ENCODE peak calls at places on chromosomes 4 and X, in nine cellular contexts. F is skeletal muscle cell; K is stomach; W is HFF-Myc; E is BE2C; H is ascending aorta; G is CD8-positive, alpha-beta memory T cell; O is suprapubic skin; I is epithelial cell of esophagus. J is an unnamed sample.

GRCh38 chr4:90442619-90443018 is 315.4 kb downstream of the CCSER1 start:
- DNase-seq in F (no peak), K (no peak), W (no peak), E (no peak), H (no peak), G (no peak), O (no peak), I (no peak), J (no peak)

GRCh38 chr4:14110407-14110806 is 482.9 kb upstream of the BOD1L1 start:
- DNase-seq in F (peak), K (no peak), W (no peak), E (no peak), H (no peak), G (no peak), O (no peak), I (peak), J (no peak)

GRCh38 chrX:38837389-38837788 is 36.1 kb downstream of the MID1IP1 start:
- DNase-seq in F (no peak), K (no peak), W (no peak), E (no peak), H (no peak), G (no peak), O (no peak), I (no peak), J (no peak)

GRCh38 chrX:8868070-8868795 is 67.0 kb upstream of the FAM9A start:
- DNase-seq in F (peak), K (no peak), W (peak), E (no peak), H (no peak), G (no peak), O (no peak), I (peak), J (no peak)

GRCh38 chr4:188986271-188986689 is 847.0 kb downstream of the TRIML1 start:
- DNase-seq in F (peak), K (no peak), W (peak), E (no peak), H (no peak), G (no peak), O (no peak), I (peak), J (no peak)

GRCh38 chrX:3962511-3963350 is 249.3 kb upstream of the PRKX start:
- DNase-seq in F (no peak), K (no peak), W (no peak), E (no peak), H (no peak), G (no peak), O (no peak), I (peak), J (no peak)

GRCh38 chr4:102321260-102321991 is 23.9 kb downstream of the SLC39A8 start:
- DNase-seq in F (no peak), K (no peak), W (no peak), E (no peak), H (no peak), G (no peak), O (no peak), I (no peak), J (no peak)

GRCh38 chrX:114344756-114345155 is 239.1 kb upstream of the HTR2C start:
- DNase-seq in F (peak), K (no peak), W (no peak), E (no peak), H (no peak), G (no peak), O (no peak), I (peak), J (no peak)

GRCh38 chr4:169345207-169345788 is 74.5 kb upstream of the SH3RF1 start:
- DNase-seq in F (peak), K (no peak), W (peak), E (no peak), H (no peak), G (no peak), O (no peak), I (peak), J (no peak)

GRCh38 chrX:9291666-9292065 is 173.2 kb upstream of the TBL1X start:
- DNase-seq in F (no peak), K (no peak), W (no peak), E (no peak), H (no peak), G (no peak), O (no peak), I (no peak), J (no peak)

GRCh38 chrX:20231598-20231997 is 35.1 kb downstream of the RPS6KA3 start:
- DNase-seq in F (no peak), K (no peak), W (no peak), E (no peak), H (no peak), G (no peak), O (no peak), I (no peak), J (no peak)

GRCh38 chrX:134670241-134670811 is 12.1 kb upstream of the PLAC1 start:
- DNase-seq in F (no peak), K (peak), W (peak), E (no peak), H (no peak), G (no peak), O (no peak), I (peak), J (no peak)

GRCh38 chr4:155900402-155900801 is 3.1 kb upstream of the TDO2 start:
- DNase-seq in F (peak), K (no peak), W (no peak), E (no peak), H (no peak), G (no peak), O (no peak), I (peak), J (no peak)

GRCh38 chr4:174256277-174256713 is 27.2 kb downstream of the FBXO8 start:
- DNase-seq in F (no peak), K (no peak), W (no peak), E (no peak), H (no peak), G (no peak), O (no peak), I (peak), J (no peak)

GRCh38 chr4:54913751-54914526 is 211.5 kb downstream of the KDR start:
- DNase-seq in F (no peak), K (no peak), W (no peak), E (no peak), H (no peak), G (no peak), O (no peak), I (no peak), J (no peak)

GRCh38 chr4:139736661-139737060 is 71.0 kb downstream of the MGST2 start:
- DNase-seq in F (no peak), K (no peak), W (no peak), E (no peak), H (no peak), G (no peak), O (no peak), I (no peak), J (no peak)

GRCh38 chr4:110294165-110294564 is 95.8 kb upstream of the ELOVL6 start:
- DNase-seq in F (no peak), K (no peak), W (no peak), E (no peak), H (no peak), G (no peak), O (no peak), I (no peak), J (no peak)

GRCh38 chrX:28590394-28590793 is 3.1 kb downstream of the IL1RAPL1 start:
- DNase-seq in F (no peak), K (no peak), W (no peak), E (no peak), H (no peak), G (no peak), O (no peak), I (no peak), J (no peak)

GRCh38 chr4:166073783-166074182 is 200.7 kb downstream of the TLL1 start:
- DNase-seq in F (no peak), K (no peak), W (no peak), E (no peak), H (no peak), G (no peak), O (no peak), I (no peak), J (no peak)

GRCh38 chr4:170259631-170260153 is 169.9 kb upstream of the AADAT start:
- DNase-seq in F (peak), K (peak), W (peak), E (peak), H (no peak), G (no peak), O (peak), I (peak), J (peak)

GRCh38 chr4:68498413-68499007 is 51.2 kb downstream of the TMPRSS11E start:
- DNase-seq in F (peak), K (peak), W (peak), E (peak), H (no peak), G (peak), O (no peak), I (peak), J (peak)

GRCh38 chr4:174394915-174395314 is 111.2 kb downstream of the CEP44 start:
- DNase-seq in F (peak), K (no peak), W (peak), E (no peak), H (no peak), G (no peak), O (no peak), I (peak), J (no peak)

GRCh38 chrX:118240359-118240758 is 105.5 kb upstream of the WDR44 start:
- DNase-seq in F (peak), K (no peak), W (no peak), E (no peak), H (no peak), G (no peak), O (no peak), I (no peak), J (no peak)

GRCh38 chrX:38206036-38206435 is 14.6 kb downstream of the SRPX start:
- DNase-seq in F (no peak), K (no peak), W (no peak), E (no peak), H (no peak), G (no peak), O (no peak), I (no peak), J (no peak)

GRCh38 chr4:98816816-98817215 is 112.1 kb downstream of the EIF4E start:
- DNase-seq in F (no peak), K (no peak), W (no peak), E (no peak), H (no peak), G (no peak), O (no peak), I (no peak), J (no peak)

GRCh38 chrX:116272328-116272727 is 101.8 kb downstream of the AGTR2 start:
- DNase-seq in F (peak), K (no peak), W (peak), E (no peak), H (no peak), G (no peak), O (no peak), I (peak), J (no peak)

GRCh38 chr4:112076919-112077608 is 68.2 kb upstream of the FAM241A start:
- DNase-seq in F (no peak), K (no peak), W (no peak), E (no peak), H (no peak), G (no peak), O (no peak), I (no peak), J (no peak)

GRCh38 chr4:86993909-86994672 is 59.3 kb downstream of the AFF1 start:
- DNase-seq in F (no peak), K (peak), W (no peak), E (no peak), H (no peak), G (no peak), O (no peak), I (no peak), J (no peak)

GRCh38 chr4:100588076-100588475 is 70.3 kb upstream of the EMCN start:
- DNase-seq in F (peak), K (no peak), W (no peak), E (no peak), H (no peak), G (no peak), O (no peak), I (no peak), J (no peak)

GRCh38 chr4:100591156-100591876 is 73.5 kb upstream of the EMCN start:
- DNase-seq in F (no peak), K (peak), W (no peak), E (no peak), H (no peak), G (no peak), O (no peak), I (no peak), J (no peak)

GRCh38 chr4:100593933-100594332 is 76.1 kb upstream of the EMCN start:
- DNase-seq in F (no peak), K (no peak), W (no peak), E (no peak), H (no peak), G (no peak), O (no peak), I (no peak), J (no peak)

DNA sequence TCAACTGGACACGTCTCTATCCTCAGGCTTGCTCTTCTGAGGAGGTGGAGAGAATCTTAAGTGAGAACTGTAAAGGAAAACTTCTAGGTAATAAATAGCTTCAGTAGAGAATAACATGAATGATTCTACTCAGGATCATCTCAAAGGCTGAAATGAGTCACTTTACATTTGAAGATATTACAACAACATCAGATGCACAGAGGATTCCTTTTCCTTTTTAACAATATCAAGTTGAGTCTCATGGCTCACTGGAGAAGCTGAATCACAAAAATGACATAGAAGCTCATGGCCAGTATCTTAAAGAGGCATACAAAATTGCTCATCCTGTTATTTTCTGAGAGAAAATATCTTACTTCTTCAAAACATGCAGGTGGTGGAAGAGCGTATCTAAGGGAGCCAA is 72.5 kb upstream of the EMCN start:
- DNase-seq in F (no peak), K (no peak), W (no peak), E (no peak), H (no peak), G (no peak), O (no peak), I (peak), J (no peak)
- H3K4me3 ChIP-seq in F (no peak), K (no peak), W (no peak), E (no peak), H (no peak), G (no peak), O (no peak), I (no peak), J (no peak)

GRCh38 chr4:114597410-114598115 is 1.0 kb upstream of the UGT8 start:
- DNase-seq in F (no peak), K (peak), W (no peak), E (no peak), H (no peak), G (no peak), O (no peak), I (no peak), J (peak)
- H3K4me3 ChIP-seq in F (no peak), K (peak), W (no peak), E (no peak), H (peak), G (no peak), O (peak), I (peak), J (peak)

GRCh38 chr4:74114234-74114633 is 15.2 kb upstream of the CXCL2 start:
- DNase-seq in F (peak), K (no peak), W (no peak), E (no peak), H (no peak), G (no peak), O (no peak), I (peak), J (no peak)
- H3K4me3 ChIP-seq in F (no peak), K (no peak), W (no peak), E (no peak), H (no peak), G (no peak), O (no peak), I (peak), J (no peak)

GRCh38 chrX:30304866-30305265 is 4.3 kb downstream of the NR0B1 start:
- DNase-seq in F (no peak), K (no peak), W (no peak), E (no peak), H (no peak), G (no peak), O (no peak), I (peak), J (no peak)

GRCh38 chrX:30310429-30311206 is 1.4 kb upstream of the NR0B1 start:
- DNase-seq in F (no peak), K (no peak), W (no peak), E (no peak), H (no peak), G (no peak), O (no peak), I (no peak), J (no peak)

GRCh38 chrX:30308263-30309138 is 689 bp downstream of the NR0B1 start:
- DNase-seq in F (no peak), K (no peak), W (no peak), E (peak), H (no peak), G (no peak), O (no peak), I (peak), J (peak)

GRCh38 chrX:30309139-30309571 is at the start of gene NR0B1:
- DNase-seq in F (no peak), K (no peak), W (no peak), E (peak), H (no peak), G (no peak), O (no peak), I (no peak), J (no peak)

DNA sequence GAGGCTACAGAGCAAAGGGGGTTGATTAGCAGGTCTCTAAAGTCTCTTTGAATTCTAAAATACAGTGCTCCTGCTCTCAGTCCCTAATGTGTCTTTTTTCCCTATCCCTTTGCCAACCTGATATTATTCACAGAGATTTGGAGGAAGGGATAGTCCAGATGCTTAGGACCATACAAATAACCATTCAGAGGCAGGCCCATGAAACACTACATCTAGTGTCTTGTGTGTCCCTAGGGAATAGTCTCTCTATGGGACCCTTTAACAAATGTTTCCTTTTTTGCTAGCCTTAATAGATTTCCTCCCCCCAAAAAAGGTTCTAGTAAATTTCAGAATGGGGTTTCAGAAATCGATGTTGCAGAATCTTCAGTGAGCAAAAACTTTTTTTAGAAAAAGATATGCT is 1.7 kb downstream of the NR0B1 start:
- DNase-seq in F (no peak), K (no peak), W (no peak), E (no peak), H (no peak), G (no peak), O (no peak), I (no peak), J (no peak)
- H3K4me3 ChIP-seq in F (no peak), K (no peak), W (peak), E (no peak), H (no peak), G (no peak), O (no peak), I (no peak), J (no peak)

DNA sequence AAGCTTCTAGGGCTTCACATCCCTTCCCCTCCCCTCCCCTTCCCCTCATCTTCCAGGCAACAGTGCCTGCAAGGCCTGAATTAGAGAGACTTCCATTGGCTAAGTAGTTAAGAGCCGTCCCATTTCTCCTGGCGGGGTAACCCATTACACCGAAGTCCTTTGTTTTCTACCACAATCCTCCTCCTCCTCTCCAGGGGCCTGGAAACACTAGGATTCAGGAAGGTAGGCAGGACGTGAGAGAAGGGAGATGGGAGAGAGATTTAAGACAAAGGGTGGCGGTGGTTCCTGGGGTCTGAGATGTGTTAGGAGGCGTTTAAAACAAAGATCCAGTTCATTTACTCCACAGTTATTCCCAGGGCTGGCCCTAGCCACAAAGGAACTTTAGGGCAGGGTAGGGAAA is 28.0 kb downstream of the NYX start:
- DNase-seq in F (no peak), K (no peak), W (no peak), E (no peak), H (no peak), G (no peak), O (no peak), I (no peak), J (no peak)
- H3K4me3 ChIP-seq in F (no peak), K (no peak), W (no peak), E (no peak), H (no peak), G (no peak), O (no peak), I (no peak), J (no peak)

GRCh38 chr4:8198206-8198905 is 734 bp upstream of the SH3TC1 start:
- DNase-seq in F (no peak), K (peak), W (no peak), E (no peak), H (no peak), G (no peak), O (no peak), I (peak), J (no peak)

GRCh38 chr4:8201341-8201781 is 2.3 kb downstream of the SH3TC1 start:
- DNase-seq in F (no peak), K (no peak), W (no peak), E (peak), H (no peak), G (no peak), O (no peak), I (peak), J (peak)

GRCh38 chr4:8198906-8199593 is at the start of gene SH3TC1:
- DNase-seq in F (peak), K (peak), W (no peak), E (peak), H (peak), G (peak), O (peak), I (peak), J (peak)

GRCh38 chr4:8200302-8200975 is 1.3 kb downstream of the SH3TC1 start:
- DNase-seq in F (no peak), K (peak), W (no peak), E (peak), H (no peak), G (peak), O (no peak), I (peak), J (no peak)

DNA sequence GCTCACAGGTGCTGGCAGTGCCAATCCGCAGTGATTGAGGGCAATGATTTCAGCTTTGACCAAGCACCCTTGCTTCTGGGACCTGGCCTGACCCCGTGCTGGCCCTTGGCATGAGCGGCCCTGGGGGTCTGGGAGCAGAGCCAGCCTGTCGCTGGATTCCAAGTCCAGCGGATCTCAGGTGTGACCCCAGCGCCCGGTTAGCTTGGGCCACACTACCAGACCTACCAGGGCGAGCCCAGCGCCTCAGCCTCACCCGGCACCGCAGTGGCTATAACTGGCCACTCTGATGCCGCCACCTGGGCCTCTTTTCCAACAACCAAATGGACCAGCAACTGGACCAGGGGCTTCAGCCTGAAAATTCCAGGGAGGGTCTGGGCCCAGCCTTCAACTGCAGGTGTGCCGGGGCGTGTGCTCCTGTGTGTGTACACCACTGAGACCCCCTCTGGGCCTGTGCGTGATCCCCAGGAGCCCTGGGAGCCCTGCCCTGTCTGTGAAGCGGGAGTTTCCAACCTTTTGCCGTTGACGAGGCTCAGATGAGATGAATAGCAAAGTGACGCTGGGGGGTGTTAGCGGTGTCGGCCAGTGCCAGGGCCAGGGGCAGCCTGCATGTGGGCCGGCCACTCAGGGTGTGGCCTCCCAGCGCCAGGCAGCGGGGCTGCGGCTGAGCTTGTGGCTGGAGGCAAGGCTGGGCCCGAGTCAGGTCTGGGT is 658 bp downstream of the SH3TC1 start:
- DNase-seq in F (no peak), K (peak), W (no peak), E (no peak), H (no peak), G (no peak), O (no peak), I (peak), J (no peak)
- H3K4me3 ChIP-seq in F (peak), K (peak), W (peak), E (peak), H (peak), G (peak), O (peak), I (peak), J (peak)